ENCODE peak calls at places on chromosomes 3 and 15, in five cellular contexts. N, L, C, Y and Q are unnamed samples.

GRCh38 chr3:194003128-194004057 is 132.6 kb upstream of the HES1 start:
- DNase-seq in N (peak), L (peak), C (peak), Y (peak), Q (no peak)

GRCh38 chr3:138148503-138148902 is 16.3 kb upstream of the A4GNT start:
- DNase-seq in N (no peak), L (no peak), C (no peak), Y (no peak), Q (no peak)

GRCh38 chr3:37926611-37927010 is 64.0 kb upstream of the VILL start:
- DNase-seq in N (no peak), L (no peak), C (no peak), Y (no peak), Q (no peak)

GRCh38 chr3:38992117-38992779 is 59.5 kb downstream of the SCN11A start:
- DNase-seq in N (no peak), L (no peak), C (peak), Y (no peak), Q (no peak)

GRCh38 chr15:63553388-63553791 is 43.8 kb upstream of the FBXL22 start:
- DNase-seq in N (no peak), L (no peak), C (no peak), Y (no peak), Q (no peak)

GRCh38 chr3:43497905-43498365 is 123.9 kb downstream of the ANO10 start:
- DNase-seq in N (no peak), L (no peak), C (no peak), Y (no peak), Q (no peak)

GRCh38 chr3:152474585-152474984 is 205.9 kb downstream of the MBNL1 start:
- DNase-seq in N (no peak), L (no peak), C (peak), Y (no peak), Q (no peak)

GRCh38 chr3:52095990-52096775 is 39.8 kb upstream of the DUSP7 start:
- DNase-seq in N (no peak), L (no peak), C (no peak), Y (no peak), Q (no peak)

GRCh38 chr3:104988491-104988890 is 378.2 kb upstream of the ALCAM start:
- DNase-seq in N (no peak), L (no peak), C (no peak), Y (no peak), Q (no peak)

GRCh38 chr15:80560601-80561025 is 134.5 kb upstream of the ABHD17C start:
- DNase-seq in N (no peak), L (no peak), C (no peak), Y (no peak), Q (no peak)

GRCh38 chr3:146640361-146640760 is 35.2 kb upstream of the PLSCR5 start:
- DNase-seq in N (no peak), L (no peak), C (no peak), Y (no peak), Q (no peak)

GRCh38 chr3:17194116-17194515 is 309.4 kb downstream of the PLCL2 start:
- DNase-seq in N (no peak), L (no peak), C (no peak), Y (no peak), Q (no peak)

GRCh38 chr3:133413166-133414020 is 13.5 kb downstream of the BFSP2 start:
- DNase-seq in N (no peak), L (no peak), C (no peak), Y (no peak), Q (no peak)

GRCh38 chr3:8769088-8769822 is at the start of gene OXTR:
- DNase-seq in N (no peak), L (no peak), C (peak), Y (no peak), Q (peak)

GRCh38 chr3:60363817-60364216 is 887.4 kb downstream of the FHIT start:
- DNase-seq in N (no peak), L (no peak), C (no peak), Y (no peak), Q (no peak)

GRCh38 chr15:79248183-79248582 is 34.3 kb upstream of the ANKRD34C start:
- DNase-seq in N (no peak), L (no peak), C (no peak), Y (no peak), Q (no peak)

GRCh38 chr3:52851348-52851747 is 16.5 kb upstream of the MUSTN1 start:
- DNase-seq in N (no peak), L (no peak), C (peak), Y (peak), Q (no peak)

GRCh38 chr3:113523241-113523640 is 8.3 kb upstream of the SPICE1 start:
- DNase-seq in N (no peak), L (no peak), C (no peak), Y (no peak), Q (no peak)
- H3K27ac ChIP-seq in N (no peak), L (no peak), C (no peak), Y (no peak), Q (no peak)

GRCh38 chr3:155173771-155174170 is 93.7 kb downstream of the MME start:
- DNase-seq in N (no peak), L (no peak), C (no peak), Y (no peak), Q (no peak)

GRCh38 chr3:155169221-155169620 is 89.1 kb downstream of the MME start:
- DNase-seq in N (no peak), L (no peak), C (no peak), Y (no peak), Q (no peak)
- TF ChIP-seq CTCF in N (no peak), L (no peak), C (no peak), Y (no peak), Q (no peak)

GRCh38 chr15:29570931-29571727 is 251.1 kb downstream of the TJP1 start:
- DNase-seq in N (no peak), L (no peak), C (peak), Y (no peak), Q (no peak)
- H3K4me3 ChIP-seq in N (peak), L (peak), C (peak), Y (no peak), Q (no peak)

DNA sequence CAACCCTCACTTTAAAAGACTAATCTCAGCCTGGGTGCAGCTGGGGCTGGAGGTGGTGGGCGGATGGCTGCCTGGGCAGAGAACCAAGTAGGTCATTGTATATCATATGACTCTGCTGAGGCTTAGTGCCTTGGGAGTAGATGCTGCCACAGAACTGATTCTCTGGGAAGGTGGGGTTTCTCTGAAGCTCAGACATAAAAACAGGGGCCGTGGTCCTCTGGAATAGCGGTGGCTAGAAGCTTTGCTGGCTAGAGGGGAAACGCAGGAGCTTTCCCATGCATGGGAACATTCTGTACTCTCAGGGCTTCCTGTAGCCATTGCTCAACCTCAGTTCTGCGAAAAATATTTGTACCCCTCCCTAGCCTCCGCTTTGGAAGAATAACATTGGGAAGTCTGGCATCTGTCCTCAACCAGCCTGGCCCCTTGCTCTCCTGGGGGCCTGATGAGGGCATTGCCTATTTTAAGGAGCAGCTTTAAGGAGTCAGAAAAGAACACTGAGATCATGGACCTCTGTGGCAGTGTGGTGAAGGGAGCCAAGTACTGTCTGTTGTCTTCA is 14.7 kb downstream of the TIMP4 start:
- DNase-seq in N (peak), L (peak), C (no peak), Y (no peak), Q (no peak)
- H3K27ac ChIP-seq in N (peak), L (peak), C (no peak), Y (no peak), Q (no peak)

GRCh38 chr3:47588587-47588986 is 9.9 kb upstream of the CSPG5 start:
- DNase-seq in N (no peak), L (no peak), C (no peak), Y (no peak), Q (no peak)

GRCh38 chr3:47583320-47584075 is 4.8 kb upstream of the CSPG5 start:
- DNase-seq in N (no peak), L (no peak), C (no peak), Y (no peak), Q (no peak)

GRCh38 chr3:47590212-47590611 is 11.5 kb upstream of the CSPG5 start:
- DNase-seq in N (no peak), L (no peak), C (no peak), Y (no peak), Q (no peak)

GRCh38 chr3:47586746-47587145 is 8.1 kb upstream of the CSPG5 start:
- DNase-seq in N (no peak), L (no peak), C (no peak), Y (no peak), Q (no peak)

DNA sequence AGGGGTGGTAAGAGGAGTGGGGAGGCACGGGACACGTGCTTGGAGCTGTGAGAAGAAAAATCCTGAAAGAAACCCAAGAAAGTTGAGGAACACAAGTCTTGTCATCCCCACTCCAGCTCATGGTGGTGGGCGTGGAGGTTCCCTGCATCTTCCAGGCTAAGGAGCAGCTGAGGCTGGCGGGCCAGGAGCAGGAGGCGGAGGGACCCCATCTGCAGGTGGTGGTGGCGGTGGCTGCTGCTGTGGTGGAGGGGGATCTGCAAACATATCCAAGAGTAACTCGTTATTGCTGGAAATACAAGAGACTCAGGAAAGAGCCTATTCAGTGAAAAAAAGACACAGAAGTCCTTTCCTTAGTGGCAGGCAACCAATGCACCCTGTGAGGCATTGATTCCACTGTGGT is 9.4 kb upstream of the CSPG5 start:
- DNase-seq in N (no peak), L (no peak), C (no peak), Y (no peak), Q (no peak)
- TF ChIP-seq CTCF in N (no peak), L (no peak), C (no peak), Y (no peak), Q (no peak)